ENCODE peak calls at places on chromosome 19, in four cellular contexts. B, W, A and C are unnamed samples.

GRCh38 chr19:7783991-7784421 is 21.0 kb downstream of the CLEC4M start:
- DNase-seq in B (no peak), W (peak; percentile 28), A (peak; percentile 17), C (no peak)

GRCh38 chr19:11435833-11436313 is 438 bp downstream of the PRKCSH start:
- DNase-seq in B (peak; percentile 71), W (no peak), A (no peak), C (no peak)

GRCh38 chr19:38734426-38735256 is 9.6 kb downstream of the CAPN12 start:
- DNase-seq in B (no peak), W (peak; percentile 65), A (no peak), C (no peak)

GRCh38 chr19:35774274-35775045 is 904 bp upstream of the ARHGAP33 start:
- DNase-seq in B (no peak), W (peak; percentile 56), A (no peak), C (no peak)

GRCh38 chr19:18046066-18046718 is 38.2 kb downstream of the ARRDC2 start:
- DNase-seq in B (peak; percentile 42), W (peak; percentile 54), A (peak; percentile 31), C (no peak)

GRCh38 chr19:30498707-30499106 is 126.5 kb downstream of the ZNF536 start:
- DNase-seq in B (peak; percentile 21), W (no peak), A (no peak), C (peak; percentile 81)

GRCh38 chr19:35718345-35719041 is 690 bp downstream of the KMT2B start:
- DNase-seq in B (no peak), W (peak; percentile 40), A (no peak), C (peak; percentile 26)

GRCh38 chr19:43777163-43777700 is 3.5 kb downstream of the KCNN4 start:
- DNase-seq in B (no peak), W (no peak), A (no peak), C (no peak)

GRCh38 chr19:4744451-4745170 is 21.0 kb upstream of the DPP9 start:
- DNase-seq in B (peak; percentile 55), W (peak; percentile 52), A (no peak), C (no peak)

GRCh38 chr19:47156861-47157454 is 26.3 kb downstream of the SAE1 start:
- DNase-seq in B (no peak), W (no peak), A (no peak), C (no peak)

GRCh38 chr19:19214892-19215291 is 3.1 kb downstream of the NCAN start:
- DNase-seq in B (peak; percentile 83), W (no peak), A (peak; percentile 30), C (peak; percentile 93)

GRCh38 chr19:6697291-6697690 is 23.2 kb downstream of the C3 start:
- DNase-seq in B (no peak), W (no peak), A (no peak), C (no peak)

GRCh38 chr19:32748497-32748896 is 28.9 kb downstream of the TDRD12 start:
- DNase-seq in B (peak; percentile 51), W (peak; percentile 36), A (peak; percentile 12), C (peak; percentile 17)

GRCh38 chr19:18468930-18469244 is 31.0 kb upstream of the ISYNA1 start:
- DNase-seq in B (no peak), W (no peak), A (no peak), C (no peak)

GRCh38 chr19:36172852-36173251 is 20.6 kb upstream of the COX7A1 start:
- DNase-seq in B (no peak), W (no peak), A (no peak), C (no peak)

GRCh38 chr19:7083076-7083956 is 13.8 kb downstream of the ZNF557 start:
- DNase-seq in B (no peak), W (peak; percentile 64), A (no peak), C (no peak)

GRCh38 chr19:11203194-11204075 is 6.1 kb upstream of the KANK2 start:
- DNase-seq in B (peak; percentile 96), W (peak; percentile 64), A (peak; percentile 35), C (peak; percentile 81)

GRCh38 chr19:47697863-47698609 is 15.2 kb upstream of the EHD2 start:
- DNase-seq in B (peak; percentile 86), W (peak; percentile 94), A (peak; percentile 67), C (peak; percentile 86)

GRCh38 chr19:49749055-49749716 is 13.9 kb downstream of the TSKS start:
- DNase-seq in B (peak; percentile 35), W (no peak), A (no peak), C (no peak)

GRCh38 chr19:32165176-32165575 is 180.2 kb upstream of the ZNF507 start:
- DNase-seq in B (no peak), W (no peak), A (no peak), C (no peak)

GRCh38 chr19:18073197-18073596 is 13.5 kb downstream of the IL12RB1 start:
- DNase-seq in B (no peak), W (no peak), A (no peak), C (no peak)

GRCh38 chr19:47035127-47035494 is 13.3 kb downstream of the TMEM160 start:
- DNase-seq in B (peak; percentile 72), W (peak; percentile 79), A (no peak), C (peak; percentile 56)

GRCh38 chr19:5705552-5705951 is 14.4 kb downstream of the LONP1 start:
- DNase-seq in B (peak; percentile 9), W (no peak), A (no peak), C (no peak)

GRCh38 chr19:49579193-49579592 is 1.2 kb downstream of the NOSIP start:
- DNase-seq in B (no peak), W (no peak), A (no peak), C (no peak)

GRCh38 chr19:11763117-11763516 is 3.7 kb upstream of the ZNF441 start:
- DNase-seq in B (no peak), W (no peak), A (no peak), C (no peak)

GRCh38 chr19:45884682-45885555 is 1.0 kb downstream of the IRF2BP1 start:
- DNase-seq in B (peak; percentile 75), W (no peak), A (no peak), C (peak; percentile 43)

GRCh38 chr19:54882758-54883157 is 8.7 kb downstream of the FCAR start:
- DNase-seq in B (no peak), W (peak; percentile 24), A (peak; percentile 12), C (no peak)

GRCh38 chr19:16369664-16370576 is 45.3 kb downstream of the KLF2 start:
- DNase-seq in B (no peak), W (no peak), A (no peak), C (no peak)

GRCh38 chr19:45613926-45614725 is 12.1 kb upstream of the GPR4 start:
- DNase-seq in B (peak; percentile 24), W (peak; percentile 89), A (no peak), C (no peak)

GRCh38 chr19:35781650-35782049 is 6.3 kb downstream of the ARHGAP33 start:
- DNase-seq in B (no peak), W (no peak), A (no peak), C (peak; percentile 57)

GRCh38 chr19:6685962-6686627 is 16.1 kb upstream of the TNFSF14 start:
- DNase-seq in B (no peak), W (no peak), A (no peak), C (no peak)

GRCh38 chr19:7908742-7909461 is 5.2 kb downstream of the MAP2K7 start:
- DNase-seq in B (no peak), W (no peak), A (no peak), C (no peak)

GRCh38 chr19:43525836-43526771 is 897 bp downstream of the ETHE1 start:
- DNase-seq in B (peak; percentile 18), W (no peak), A (no peak), C (peak; percentile 33)

GRCh38 chr19:47093254-47093653 is 20.3 kb downstream of the ZC3H4 start:
- DNase-seq in B (no peak), W (no peak), A (no peak), C (no peak)

GRCh38 chr19:52896431-52897148 is 845 bp downstream of the ZNF320 start:
- DNase-seq in B (peak; percentile 49), W (no peak), A (no peak), C (peak; percentile 24)

GRCh38 chr19:55178781-55179569 is 1.1 kb downstream of the SYT5 start:
- DNase-seq in B (peak; percentile 83), W (peak; percentile 91), A (peak; percentile 34), C (peak; percentile 93)

GRCh38 chr19:45815501-45816216 is 551 bp upstream of the RSPH6A start:
- DNase-seq in B (no peak), W (no peak), A (no peak), C (peak; percentile 89)

DNA sequence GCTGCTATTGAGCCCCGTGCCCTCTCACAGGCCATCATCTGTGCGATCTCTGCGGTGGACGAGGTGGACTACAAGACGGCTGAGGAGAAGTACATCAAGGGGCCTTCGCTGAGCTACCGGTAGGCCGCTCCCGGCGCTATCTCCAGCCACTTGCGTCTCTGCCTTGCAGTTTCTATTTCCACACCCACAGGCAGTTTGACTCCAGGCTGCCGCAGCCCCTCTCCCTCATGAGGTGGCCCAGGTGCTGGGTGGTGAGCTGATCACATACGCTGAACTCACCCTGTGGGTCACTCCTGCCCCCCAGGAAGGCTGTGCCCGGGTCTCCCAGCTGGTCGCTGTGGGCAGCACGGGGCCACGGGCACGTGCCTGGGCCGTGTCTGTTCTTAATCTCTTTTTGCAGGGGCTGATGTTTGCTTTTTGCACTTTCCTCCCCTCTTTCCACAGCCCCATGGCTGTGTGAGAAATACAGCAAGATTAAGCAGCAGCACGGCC is 10.6 kb upstream of the NDUFS7 start:
- DNase-seq in B (no peak), W (no peak), A (no peak), C (no peak)
- TF ChIP-seq ESRRA in B (no peak), W (no peak), A (no peak), C (no peak)

GRCh38 chr19:2546128-2547032 is 70.5 kb downstream of the GADD45B start:
- DNase-seq in B (peak; percentile 31), W (no peak), A (peak; percentile 88), C (peak; percentile 67)
- TF ChIP-seq ESRRA in B (no peak), W (no peak), A (peak; percentile 27), C (no peak)

DNA sequence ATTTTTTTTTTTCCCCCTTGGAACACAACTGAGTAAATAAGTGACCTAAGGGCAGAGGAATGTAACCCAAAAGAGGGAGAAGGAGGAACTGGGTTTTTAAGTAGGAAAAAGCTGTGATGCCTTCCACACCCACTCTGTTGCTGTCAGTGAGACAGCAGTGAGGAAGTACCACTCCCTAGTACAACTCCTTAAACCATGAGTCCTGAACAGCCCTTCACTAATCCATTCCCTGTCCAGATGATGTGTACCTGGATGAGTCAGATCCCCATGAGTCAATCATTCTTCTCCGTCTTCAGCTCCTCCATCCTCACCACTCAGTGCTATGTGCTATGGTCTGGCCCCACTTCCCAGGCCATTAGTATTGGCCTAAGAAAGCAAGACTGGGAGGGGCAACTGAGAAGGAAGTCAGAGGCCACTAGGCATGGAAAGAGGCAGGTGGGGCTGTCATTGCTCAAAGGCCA is 12.9 kb upstream of the CXCL17 start:
- DNase-seq in B (no peak), W (peak; percentile 83), A (no peak), C (no peak)
- TF ChIP-seq ESRRA in B (no peak), W (no peak), A (no peak), C (no peak)

DNA sequence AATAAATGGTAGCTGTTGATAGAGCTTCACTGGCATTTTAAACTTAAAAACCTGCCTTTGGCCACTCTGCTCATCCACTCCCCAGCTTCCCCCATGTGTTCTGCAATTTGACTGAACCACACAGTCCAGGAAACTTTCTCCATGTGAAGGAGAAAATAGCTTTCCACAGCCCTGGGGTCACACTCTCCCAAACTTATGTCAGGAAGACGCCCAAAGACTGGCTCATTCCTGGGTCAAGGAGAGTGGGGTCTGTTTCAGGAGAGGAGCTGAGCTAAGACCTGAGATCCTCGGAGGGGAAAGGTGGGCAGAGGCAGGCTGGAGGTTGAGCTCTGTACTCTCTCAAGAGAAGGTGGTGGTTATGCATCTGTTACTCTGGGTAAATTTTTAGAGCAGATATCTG is 48.7 kb upstream of the GPI start:
- DNase-seq in B (no peak), W (no peak), A (no peak), C (no peak)
- TF ChIP-seq ESRRA in B (no peak), W (no peak), A (no peak), C (no peak)

GRCh38 chr19:3527250-3527910 is 11.6 kb upstream of the TEKTIP1 start:
- DNase-seq in B (no peak), W (no peak), A (no peak), C (no peak)
- TF ChIP-seq ESRRA in B (no peak), W (no peak), A (no peak), C (no peak)